ENCODE peak calls at places on chromosomes 12 and 14, in six cellular contexts. C is amniotic epithelial cell, J is fibroblast of mammary gland, U is occipital lobe, K is posterior cingulate gyrus, N is H54. M is an unnamed sample.

GRCh38 chr12:79645235-79645630 is 45.5 kb downstream of the PAWR start:
- DNase-seq in K (no peak), N (no peak), J (no peak), U (no peak), C (no peak), M (no peak)

GRCh38 chr12:6831021-6831420 is 2.8 kb downstream of the P3H3 start:
- DNase-seq in C (no peak), K (no peak), J (no peak), U (no peak), N (no peak), M (no peak)

GRCh38 chr12:122865268-122866231 is 30.3 kb downstream of the HIP1R start:
- DNase-seq in K (no peak), U (no peak), J (no peak), N (no peak), C (no peak), M (peak)

GRCh38 chr12:128570191-128571065 is 253.3 kb downstream of the SLC15A4 start:
- DNase-seq in U (no peak), K (no peak), J (no peak), N (no peak), C (no peak), M (no peak)

GRCh38 chr14:21334202-21334906 is 49.5 kb downstream of the SUPT16H start:
- DNase-seq in C (no peak), K (no peak), N (no peak), U (no peak), J (no peak), M (no peak)

GRCh38 chr12:94701711-94702110 is 51.4 kb upstream of the TMCC3 start:
- DNase-seq in U (no peak), J (no peak), K (no peak), C (no peak), N (no peak), M (no peak)

GRCh38 chr14:105168979-105169507 is 467 bp upstream of the JAG2 start:
- DNase-seq in U (no peak), N (no peak), C (no peak), J (no peak), K (no peak), M (peak)

GRCh38 chr12:26524862-26525465 is 308.0 kb downstream of the ITPR2 start:
- DNase-seq in C (peak), J (peak), U (no peak), K (no peak), N (no peak), M (no peak)

GRCh38 chr12:131816495-131816894 is 11.7 kb upstream of the MMP17 start:
- DNase-seq in U (no peak), N (no peak), J (no peak), C (no peak), K (no peak), M (no peak)

GRCh38 chr14:58107947-58108552 is 44.0 kb downstream of the ARMH4 start:
- DNase-seq in J (peak), C (peak), N (no peak), K (peak), U (no peak), M (peak)

GRCh38 chr14:94867931-94868597 is 98.2 kb upstream of the GSC start:
- DNase-seq in U (peak), N (no peak), C (no peak), K (peak), J (peak), M (no peak)

GRCh38 chr12:47249719-47250506 is 170.2 kb upstream of the AMIGO2 start:
- DNase-seq in C (peak), U (no peak), N (no peak), K (no peak), J (no peak), M (no peak)

GRCh38 chr12:94618995-94619695 is 31.2 kb downstream of the TMCC3 start:
- DNase-seq in N (peak), U (no peak), K (no peak), C (peak), J (peak), M (no peak)

GRCh38 chr12:2653461-2653965 is 141.3 kb upstream of the FKBP4 start:
- DNase-seq in K (no peak), U (no peak), C (no peak), N (no peak), J (no peak), M (no peak)

M was measured in NCI-H1417.